ENCODE peak calls at places on chromosome 17, in ten cellular contexts. F, Q, M, H, E, T, A, G, P and R are unnamed samples.

GRCh38 chr17:4405038-4405669 is 28.6 kb upstream of the SPNS3 start:
- DNase-seq in Q (no peak), P (no peak), F (no peak), M (no peak), H (no peak), G (no peak), T (no peak), E (no peak), A (no peak), R (no peak)

GRCh38 chr17:83041305-83041704 is 38.1 kb upstream of the METRNL start:
- DNase-seq in A (no peak), P (no peak), Q (no peak), E (no peak), M (no peak), T (no peak), H (peak), G (no peak), F (no peak), R (no peak)

GRCh38 chr17:27565874-27566672 is 64.9 kb upstream of the LGALS9 start:
- DNase-seq in Q (no peak), T (no peak), A (no peak), E (peak), F (no peak), H (no peak), P (no peak), M (no peak), G (no peak), R (no peak)

GRCh38 chr17:29977836-29978235 is 36.4 kb downstream of the EFCAB5 start:
- DNase-seq in A (no peak), T (no peak), H (peak), G (peak), Q (no peak), F (peak), E (no peak), M (no peak), P (peak), R (no peak)

GRCh38 chr17:54967621-54968258 is 714 bp downstream of the COX11 start:
- DNase-seq in F (peak), P (no peak), E (no peak), M (no peak), T (no peak), H (peak), Q (no peak), A (no peak), G (peak), R (no peak)

GRCh38 chr17:74282587-74283370 is 8.7 kb downstream of the DNAI2 start:
- DNase-seq in F (peak), P (no peak), H (no peak), G (peak), M (peak), E (peak), T (peak), A (peak), Q (peak), R (no peak)

GRCh38 chr17:10600551-10600950 is 51.1 kb upstream of the MYH2 start:
- DNase-seq in H (peak), F (peak), Q (no peak), G (peak), T (no peak), M (no peak), A (no peak), E (no peak), P (no peak), R (no peak)

GRCh38 chr17:16297367-16298139 is 55.7 kb downstream of the CENPV start:
- DNase-seq in A (no peak), F (no peak), P (no peak), E (no peak), H (no peak), G (no peak), T (no peak), M (no peak), Q (no peak), R (no peak)

GRCh38 chr17:36942031-36942599 is 4.8 kb downstream of the LHX1 start:
- DNase-seq in H (no peak), F (no peak), M (no peak), T (no peak), E (no peak), P (no peak), G (no peak), A (no peak), Q (no peak), R (no peak)

GRCh38 chr17:1375615-1376014 is 24.4 kb downstream of the YWHAE start:
- DNase-seq in G (no peak), A (peak), P (no peak), T (no peak), E (no peak), H (no peak), F (no peak), M (no peak), Q (peak), R (no peak)

GRCh38 chr17:68910789-68911431 is 44.3 kb downstream of the ABCA8 start:
- DNase-seq in M (no peak), Q (no peak), F (no peak), H (no peak), E (no peak), P (no peak), T (no peak), G (peak), A (no peak), R (no peak)

GRCh38 chr17:78112508-78113471 is 15.8 kb downstream of the TMC6 start:
- DNase-seq in H (peak), E (peak), F (peak), A (peak), M (peak), P (no peak), T (peak), Q (peak), G (peak), R (no peak)

GRCh38 chr17:78117027-78117981 is 11.3 kb downstream of the TMC6 start:
- DNase-seq in G (no peak), P (no peak), T (no peak), H (no peak), M (no peak), E (no peak), A (no peak), F (no peak), Q (no peak), R (no peak)

GRCh38 chr17:80081596-80081995 is 19.8 kb upstream of the GAA start:
- DNase-seq in P (no peak), F (no peak), H (no peak), T (no peak), A (no peak), G (no peak), Q (no peak), E (no peak), M (no peak), R (no peak)

GRCh38 chr17:4566785-4567184 is 6.4 kb upstream of the GGT6 start:
- DNase-seq in H (peak), G (peak), P (no peak), Q (no peak), T (no peak), F (peak), A (peak), E (peak), M (peak), R (no peak)

GRCh38 chr17:9185688-9186289 is 164.5 kb downstream of the NTN1 start:
- DNase-seq in T (no peak), F (no peak), A (no peak), Q (no peak), H (no peak), G (no peak), M (no peak), E (no peak), P (no peak), R (no peak)

GRCh38 chr17:8121531-8122390 is 2.1 kb downstream of the HES7 start:
- DNase-seq in P (no peak), E (peak), M (no peak), A (no peak), F (peak), Q (no peak), H (peak), T (no peak), G (peak), R (peak)

GRCh38 chr17:73255671-73256181 is 6.0 kb downstream of the CPSF4L start:
- DNase-seq in H (peak), P (no peak), E (peak), G (peak), M (peak), F (peak), T (peak), A (peak), Q (peak), R (no peak)

GRCh38 chr17:76840884-76841775 is 27.1 kb upstream of the MGAT5B start:
- DNase-seq in A (no peak), M (no peak), E (no peak), F (no peak), H (peak), Q (no peak), G (no peak), P (no peak), T (no peak), R (no peak)

GRCh38 chr17:74923538-74924249 is 379 bp upstream of the OTOP2 start:
- DNase-seq in F (peak), P (no peak), G (peak), Q (peak), M (peak), A (peak), T (peak), H (peak), E (peak), R (no peak)

GRCh38 chr17:29151567-29151966 is 28.6 kb downstream of the MYO18A start:
- DNase-seq in E (no peak), P (no peak), M (no peak), H (peak), G (peak), Q (no peak), A (no peak), T (no peak), F (no peak), R (peak)

GRCh38 chr17:67577429-67577828 is 140.3 kb upstream of the NOL11 start:
- DNase-seq in F (no peak), Q (no peak), M (no peak), T (no peak), H (no peak), E (no peak), G (no peak), P (no peak), A (no peak), R (no peak)

GRCh38 chr17:30567231-30568116 is 90.3 kb downstream of the GOSR1 start:
- DNase-seq in H (no peak), P (no peak), Q (no peak), M (no peak), A (no peak), E (no peak), T (no peak), G (no peak), F (no peak), R (no peak)

GRCh38 chr17:17560975-17561374 is 30.5 kb downstream of the PEMT start:
- DNase-seq in A (no peak), H (no peak), T (no peak), F (no peak), M (no peak), G (no peak), Q (no peak), P (no peak), E (no peak), R (no peak)

GRCh38 chr17:82592751-82593589 is 55.3 kb downstream of the WDR45B start:
- DNase-seq in A (peak), M (peak), E (no peak), P (no peak), T (no peak), F (peak), H (peak), Q (peak), G (peak), R (peak)